ENCODE peak calls at places on chromosomes 11 and 22, in seven cellular contexts. F is stimulated activated CD4-positive, alpha-beta T cell treated with anti-CD3 and anti-CD28 coated beads, TNF-alpha, amount 100 ng/mL, for 1 hour; M is lower leg skin; V is psoas muscle; Q is tibial artery; X is nephron progenitor cell; C is endothelial cell. S is an unnamed sample.

GRCh38 chr11:69122642-69123431 is 32.9 kb upstream of the SMIM38 start:
- DNase-seq in F (peak), M (no peak), V (peak), Q (peak), X (peak), C (peak), S (no peak)

GRCh38 chr11:8913961-8914660 is 3.1 kb downstream of the AKIP1 start:
- DNase-seq in F (no peak), M (no peak), V (no peak), Q (no peak), X (peak), C (peak), S (peak)

GRCh38 chr11:119193626-119194025 is 8.4 kb downstream of the NHERF4 start:
- DNase-seq in F (no peak), M (no peak), V (no peak), Q (no peak), X (no peak), C (no peak), S (peak)

GRCh38 chr11:64152841-64153691 is 12.8 kb downstream of the MACROD1 start:
- DNase-seq in F (peak), M (peak), V (peak), Q (peak), X (peak), C (peak), S (peak)

GRCh38 chr22:50017701-50018224 is 5.2 kb upstream of the IL17REL start:
- DNase-seq in F (no peak), M (no peak), V (no peak), Q (no peak), X (no peak), C (no peak), S (no peak)

GRCh38 chr22:35098921-35099320 is 33.0 kb downstream of the ISX start:
- DNase-seq in F (no peak), M (peak), V (no peak), Q (no peak), X (no peak), C (no peak), S (no peak)

GRCh38 chr11:62217191-62217748 is 8.8 kb downstream of the SCGB2A1 start:
- DNase-seq in F (no peak), M (no peak), V (no peak), Q (no peak), X (no peak), C (no peak), S (peak)

GRCh38 chr11:115623021-115623451 is 118.8 kb upstream of the CADM1 start:
- DNase-seq in F (no peak), M (peak), V (peak), Q (peak), X (no peak), C (no peak), S (no peak)

GRCh38 chr22:41237707-41238569 is 2.8 kb downstream of the CHADL start:
- DNase-seq in F (peak), M (no peak), V (peak), Q (peak), X (peak), C (peak), S (no peak)

S was measured in HEK293T.